ENCODE peak calls at places on chromosomes 2 and 18, in four cellular contexts. One of them, this sample, is unnamed.

GRCh38 chr2:7625392-7626138 is 708.4 kb downstream of the RNF144A start:
- DNase-seq in mucosa of gallbladder: no peak
- DNase-seq in nephron progenitor cell: no peak
- DNase-seq in IMR-90: no peak
- DNase-seq in this sample: no peak

GRCh38 chr2:217064234-217065103 is 204.6 kb upstream of the TNP1 start:
- DNase-seq in mucosa of gallbladder: no peak
- DNase-seq in nephron progenitor cell: no peak
- DNase-seq in IMR-90: no peak
- DNase-seq in this sample: peak

GRCh38 chr2:182319556-182319955 is 107.3 kb downstream of the PDE1A start:
- DNase-seq in mucosa of gallbladder: no peak
- DNase-seq in nephron progenitor cell: no peak
- DNase-seq in IMR-90: no peak
- DNase-seq in this sample: peak

GRCh38 chr2:85255813-85256581 is 71.8 kb downstream of the TGOLN2 start:
- DNase-seq in mucosa of gallbladder: no peak
- DNase-seq in nephron progenitor cell: peak
- DNase-seq in IMR-90: peak
- DNase-seq in this sample: peak

GRCh38 chr18:79507076-79507545 is 111.4 kb downstream of the NFATC1 start:
- DNase-seq in mucosa of gallbladder: no peak
- DNase-seq in nephron progenitor cell: peak
- DNase-seq in IMR-90: no peak
- DNase-seq in this sample: peak

GRCh38 chr2:9474361-9475117 is at the start of gene IAH1:
- DNase-seq in mucosa of gallbladder: peak
- DNase-seq in nephron progenitor cell: peak
- DNase-seq in IMR-90: no peak
- DNase-seq in this sample: peak

GRCh38 chr2:106885981-106886915 is at the start of gene ST6GAL2:
- DNase-seq in mucosa of gallbladder: peak
- DNase-seq in nephron progenitor cell: peak
- DNase-seq in IMR-90: no peak
- DNase-seq in this sample: peak

GRCh38 chr2:68734688-68735525 is at the start of gene ARHGAP25:
- DNase-seq in mucosa of gallbladder: peak
- DNase-seq in nephron progenitor cell: no peak
- DNase-seq in IMR-90: no peak
- DNase-seq in this sample: no peak

GRCh38 chr2:54704688-54705605 is 18.5 kb upstream of the EML6 start:
- DNase-seq in mucosa of gallbladder: no peak
- DNase-seq in nephron progenitor cell: no peak
- DNase-seq in IMR-90: peak
- DNase-seq in this sample: peak

GRCh38 chr2:31263636-31264190 is 29.8 kb downstream of the EHD3 start:
- DNase-seq in mucosa of gallbladder: no peak
- DNase-seq in nephron progenitor cell: no peak
- DNase-seq in IMR-90: no peak
- DNase-seq in this sample: no peak

GRCh38 chr2:101179982-101180381 is 28.8 kb upstream of the TBC1D8 start:
- DNase-seq in mucosa of gallbladder: peak
- DNase-seq in nephron progenitor cell: no peak
- DNase-seq in IMR-90: no peak
- DNase-seq in this sample: no peak

GRCh38 chr2:33021542-33022259 is 74.9 kb downstream of the LTBP1 start:
- DNase-seq in mucosa of gallbladder: no peak
- DNase-seq in nephron progenitor cell: no peak
- DNase-seq in IMR-90: peak
- DNase-seq in this sample: peak

GRCh38 chr2:190819835-190820234 is 60.8 kb upstream of the GLS start:
- DNase-seq in mucosa of gallbladder: no peak
- DNase-seq in nephron progenitor cell: no peak
- DNase-seq in IMR-90: peak
- DNase-seq in this sample: peak

GRCh38 chr2:205909194-205909572 is 176.8 kb downstream of the INO80D start:
- DNase-seq in mucosa of gallbladder: no peak
- DNase-seq in nephron progenitor cell: no peak
- DNase-seq in IMR-90: no peak
- DNase-seq in this sample: no peak

GRCh38 chr2:240895656-240896388 is at the start of gene MAB21L4:
- DNase-seq in mucosa of gallbladder: no peak
- DNase-seq in nephron progenitor cell: no peak
- DNase-seq in IMR-90: no peak
- DNase-seq in this sample: no peak

GRCh38 chr2:99636432-99637034 is 146.7 kb upstream of the REV1 start:
- DNase-seq in mucosa of gallbladder: no peak
- DNase-seq in nephron progenitor cell: peak
- DNase-seq in IMR-90: no peak
- DNase-seq in this sample: no peak

GRCh38 chr2:168480825-168481585 is 24.9 kb downstream of the CERS6 start:
- DNase-seq in mucosa of gallbladder: no peak
- DNase-seq in nephron progenitor cell: no peak
- DNase-seq in IMR-90: no peak
- DNase-seq in this sample: no peak